ENCODE peak calls at places on chromosomes 5 and 9, in ten cellular contexts. I is esophagus squamous epithelium; P is body of pancreas; S is astrocyte of the spinal cord; A is ovary; F is psoas muscle; K is left ventricle myocardium inferior; Y is CD8-positive, alpha-beta T cell; X is RWPE2; M is dorsolateral prefrontal cortex. U is an unnamed sample.
A peak's percentile ranks its signal among the peaks of the same experiment; 100 is the strongest.

GRCh38 chr5:181060231-181060590 is 20.1 kb downstream of the BTNL9 start:
- DNase-seq in I (no peak), P (no peak), S (no peak), A (no peak), F (no peak), K (no peak), Y (no peak), X (no peak), M (no peak), U (no peak)

GRCh38 chr5:151037561-151038291 is 17.3 kb downstream of the GPX3 start:
- DNase-seq in I (no peak), P (no peak), S (peak; percentile 56), A (peak; percentile 79), F (peak; percentile 71), K (no peak), Y (no peak), X (no peak), M (no peak), U (no peak)

GRCh38 chr9:95494416-95495371 is 22.1 kb downstream of the PTCH1 start:
- DNase-seq in I (no peak), P (no peak), S (peak; percentile 10), A (no peak), F (no peak), K (no peak), Y (peak; percentile 90), X (no peak), M (peak; percentile 55), U (no peak)

GRCh38 chr5:37900692-37901091 is 60.9 kb upstream of the GDNF start:
- DNase-seq in I (no peak), P (no peak), S (peak; percentile 37), A (peak; percentile 84), F (peak; percentile 92), K (peak; percentile 79), Y (no peak), X (no peak), M (no peak), U (no peak)

GRCh38 chr9:94829380-94830070 is 103.0 kb downstream of the AOPEP start:
- DNase-seq in I (no peak), P (no peak), S (no peak), A (no peak), F (no peak), K (no peak), Y (no peak), X (no peak), M (no peak), U (no peak)

GRCh38 chr5:61330341-61330878 is 1.6 kb upstream of the ZSWIM6 start:
- DNase-seq in I (no peak), P (peak; percentile 44), S (peak; percentile 79), A (peak; percentile 28), F (peak; percentile 64), K (peak; percentile 27), Y (no peak), X (no peak), M (peak; percentile 49), U (no peak)

GRCh38 chr9:121566401-121567141 is 66.9 kb upstream of the GGTA1 start:
- DNase-seq in I (no peak), P (no peak), S (peak; percentile 72), A (peak; percentile 49), F (peak; percentile 86), K (peak; percentile 58), Y (no peak), X (no peak), M (peak; percentile 72), U (peak; percentile 77)

GRCh38 chr5:39518516-39518915 is 93.7 kb upstream of the DAB2 start:
- DNase-seq in I (no peak), P (no peak), S (peak; percentile 94), A (no peak), F (no peak), K (no peak), Y (no peak), X (no peak), M (no peak), U (no peak)

GRCh38 chr9:104991144-104991953 is 63.4 kb upstream of the ABCA1 start:
- DNase-seq in I (peak; percentile 41), P (peak; percentile 87), S (peak; percentile 86), A (peak; percentile 86), F (peak; percentile 97), K (peak; percentile 93), Y (peak; percentile 82), X (peak; percentile 76), M (peak; percentile 83), U (no peak)

GRCh38 chr9:120696551-120697230 is 17.6 kb downstream of the MEGF9 start:
- DNase-seq in I (no peak), P (no peak), S (no peak), A (no peak), F (no peak), K (no peak), Y (no peak), X (no peak), M (no peak), U (no peak)

GRCh38 chr5:67015577-67016290 is 180.9 kb downstream of the CD180 start:
- DNase-seq in I (no peak), P (no peak), S (peak; percentile 57), A (no peak), F (no peak), K (no peak), Y (no peak), X (no peak), M (no peak), U (no peak)
- TF ChIP-seq CTCF in I (no peak), P (no peak), S (no peak), A (no peak), F (no peak), K (no peak), Y (no peak), X (no peak), M (no peak), U (no peak)

GRCh38 chr5:153187503-153187902 is 303.0 kb upstream of the GRIA1 start:
- DNase-seq in I (no peak), P (no peak), S (no peak), A (no peak), F (no peak), K (no peak), Y (no peak), X (no peak), M (no peak), U (no peak)
- TF ChIP-seq CTCF in I (no peak), P (no peak), S (no peak), A (no peak), F (no peak), K (no peak), Y (no peak), X (no peak), M (no peak), U (no peak)

DNA sequence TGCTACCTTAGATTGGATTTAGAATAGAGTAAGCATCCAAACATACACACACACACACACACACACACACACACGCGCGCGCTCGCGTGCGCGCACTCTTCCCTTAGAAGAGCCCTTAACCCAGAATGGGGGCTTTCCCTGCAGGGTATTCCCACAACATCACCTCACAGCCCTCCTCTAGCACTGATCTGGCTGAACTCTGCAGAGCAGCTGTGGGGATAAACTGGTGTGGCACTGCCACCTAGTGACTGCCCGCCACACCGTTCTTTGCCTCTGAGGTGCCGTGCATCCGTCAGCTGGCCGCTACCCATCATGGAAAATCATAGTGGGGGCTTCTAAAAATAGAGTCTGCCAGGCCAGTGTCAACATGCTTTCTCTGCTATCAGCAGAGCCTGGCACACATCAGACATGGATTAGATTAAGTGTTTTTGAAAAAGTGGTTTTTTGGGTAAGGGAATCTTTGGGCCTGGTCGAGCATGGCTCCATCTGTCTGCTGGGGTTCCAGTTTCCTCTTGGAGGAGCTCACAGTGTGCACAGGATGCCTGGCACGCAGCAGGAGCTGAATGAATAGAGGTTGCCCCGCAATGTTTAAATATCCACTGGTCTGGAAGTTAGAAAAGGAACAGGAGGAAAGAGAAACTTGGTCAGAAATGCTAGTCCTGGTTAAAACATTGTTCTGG is 88.1 kb downstream of the KCNN2 start:
- DNase-seq in I (no peak), P (peak; percentile 71), S (peak; percentile 52), A (peak; percentile 40), F (peak; percentile 79), K (peak; percentile 61), Y (no peak), X (peak; percentile 65), M (peak; percentile 73), U (peak; percentile 27)
- TF ChIP-seq CTCF in I (peak; percentile 66), P (peak; percentile 86), S (peak; percentile 91), A (peak; percentile 56), F (peak; percentile 85), K (peak; percentile 86), Y (peak; percentile 22), X (peak; percentile 91), M (peak; percentile 87), U (peak; percentile 91)

DNA sequence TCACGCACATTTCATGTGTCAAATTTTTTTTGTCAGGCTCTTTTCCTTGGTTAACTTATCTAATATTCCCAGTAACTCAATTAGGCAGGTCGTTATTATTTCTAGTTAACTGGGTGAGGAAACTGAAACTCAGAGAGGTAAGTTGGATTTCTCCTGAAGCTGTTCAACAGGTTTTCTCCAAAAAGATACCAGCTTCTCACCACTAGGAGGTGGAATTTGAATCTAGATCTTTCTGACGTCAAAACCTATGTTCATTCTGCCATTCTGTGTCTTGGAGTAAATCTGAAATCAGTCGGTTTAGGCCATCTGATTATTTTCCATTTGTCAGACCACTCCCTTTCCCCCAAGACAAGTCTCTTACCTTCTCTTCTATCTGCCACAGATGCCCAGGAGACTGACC is 572.9 kb downstream of the ACTL7B start:
- DNase-seq in I (no peak), P (no peak), S (peak; percentile 6), A (no peak), F (no peak), K (no peak), Y (no peak), X (no peak), M (no peak), U (no peak)
- TF ChIP-seq CTCF in I (no peak), P (peak; percentile 48), S (peak; percentile 17), A (no peak), F (peak; percentile 22), K (peak; percentile 31), Y (no peak), X (peak; percentile 10), M (no peak), U (peak; percentile 15)

GRCh38 chr9:114844766-114845165 is 38.9 kb upstream of the TNFSF15 start:
- DNase-seq in I (no peak), P (no peak), S (no peak), A (no peak), F (no peak), K (no peak), Y (no peak), X (no peak), M (no peak), U (no peak)

GRCh38 chr9:114850871-114851270 is 45.0 kb upstream of the TNFSF15 start:
- DNase-seq in I (no peak), P (no peak), S (peak; percentile 37), A (no peak), F (no peak), K (no peak), Y (no peak), X (no peak), M (no peak), U (no peak)

GRCh38 chr9:114849450-114849849 is 43.6 kb upstream of the TNFSF15 start:
- DNase-seq in I (no peak), P (no peak), S (no peak), A (no peak), F (no peak), K (no peak), Y (no peak), X (no peak), M (no peak), U (no peak)

GRCh38 chr9:114847492-114848417 is 41.9 kb upstream of the TNFSF15 start:
- DNase-seq in I (no peak), P (no peak), S (no peak), A (no peak), F (no peak), K (no peak), Y (no peak), X (no peak), M (no peak), U (no peak)

GRCh38 chr9:114845373-114845772 is 39.5 kb upstream of the TNFSF15 start:
- DNase-seq in I (no peak), P (no peak), S (no peak), A (no peak), F (no peak), K (no peak), Y (no peak), X (no peak), M (no peak), U (no peak)
- TF ChIP-seq CTCF in I (no peak), P (no peak), S (no peak), A (no peak), F (no peak), K (no peak), Y (no peak), X (no peak), M (no peak), U (no peak)

U was measured in D721Med.